ENCODE peak calls at places on chromosomes 6 and 20, in five cellular contexts. One of them, this sample, is unnamed.
A peak's percentile ranks its signal among the peaks of the same experiment; 100 is the strongest.

GRCh38 chr6:53070808-53071207 is 5.6 kb downstream of the FBXO9 start:
- DNase-seq in Calu3: no peak
- DNase-seq in AG04449: no peak
- DNase-seq in astrocyte of the hippocampus: no peak
- DNase-seq in NCI-H1105: no peak
- DNase-seq in this sample: no peak

GRCh38 chr20:59827138-59828056 is 106.0 kb downstream of the SYCP2 start:
- DNase-seq in Calu3: no peak
- DNase-seq in AG04449: no peak
- DNase-seq in astrocyte of the hippocampus: no peak
- DNase-seq in NCI-H1105: no peak
- DNase-seq in this sample: no peak

GRCh38 chr6:34098045-34098936 is 47.6 kb downstream of the GRM4 start:
- DNase-seq in Calu3: no peak
- DNase-seq in AG04449: no peak
- DNase-seq in astrocyte of the hippocampus: no peak
- DNase-seq in NCI-H1105: no peak
- DNase-seq in this sample: no peak

GRCh38 chr6:33627876-33628275 is 6.8 kb downstream of the ITPR3 start:
- DNase-seq in Calu3: no peak
- DNase-seq in AG04449: no peak
- DNase-seq in astrocyte of the hippocampus: no peak
- DNase-seq in NCI-H1105: no peak
- DNase-seq in this sample: no peak

GRCh38 chr6:127436578-127437110 is 22.5 kb downstream of the KIAA0408 start:
- DNase-seq in Calu3: no peak
- DNase-seq in AG04449: no peak
- DNase-seq in astrocyte of the hippocampus: peak; percentile 6
- DNase-seq in NCI-H1105: no peak
- DNase-seq in this sample: no peak

GRCh38 chr6:3239110-3239830 is 11.8 kb upstream of the TUBB2B start:
- DNase-seq in Calu3: no peak
- DNase-seq in AG04449: no peak
- DNase-seq in astrocyte of the hippocampus: no peak
- DNase-seq in NCI-H1105: no peak
- DNase-seq in this sample: no peak

GRCh38 chr20:54914995-54915394 is 439.6 kb downstream of the DOK5 start:
- DNase-seq in Calu3: no peak
- DNase-seq in AG04449: no peak
- DNase-seq in astrocyte of the hippocampus: no peak
- DNase-seq in NCI-H1105: no peak
- DNase-seq in this sample: no peak

GRCh38 chr6:73898599-73898998 is 202.6 kb downstream of the CD109 start:
- DNase-seq in Calu3: no peak
- DNase-seq in AG04449: no peak
- DNase-seq in astrocyte of the hippocampus: no peak
- DNase-seq in NCI-H1105: no peak
- DNase-seq in this sample: no peak

GRCh38 chr6:143976834-143977354 is 31.2 kb downstream of the PLAGL1 start:
- DNase-seq in Calu3: no peak
- DNase-seq in AG04449: no peak
- DNase-seq in astrocyte of the hippocampus: no peak
- DNase-seq in NCI-H1105: no peak
- DNase-seq in this sample: no peak

GRCh38 chr20:44319880-44320422 is 8.9 kb upstream of the FITM2 start:
- DNase-seq in Calu3: no peak
- DNase-seq in AG04449: no peak
- DNase-seq in astrocyte of the hippocampus: no peak
- DNase-seq in NCI-H1105: no peak
- DNase-seq in this sample: no peak

GRCh38 chr6:73134588-73134987 is 90.7 kb downstream of the KHDC1L start:
- DNase-seq in Calu3: peak; percentile 7
- DNase-seq in AG04449: no peak
- DNase-seq in astrocyte of the hippocampus: peak; percentile 6
- DNase-seq in NCI-H1105: no peak
- DNase-seq in this sample: no peak

GRCh38 chr6:103534107-103534506 is 1325.6 kb downstream of the HACE1 start:
- DNase-seq in Calu3: no peak
- DNase-seq in AG04449: no peak
- DNase-seq in astrocyte of the hippocampus: no peak
- DNase-seq in NCI-H1105: no peak
- DNase-seq in this sample: no peak

GRCh38 chr6:42402184-42402583 is 49.5 kb downstream of the TRERF1 start:
- DNase-seq in Calu3: no peak
- DNase-seq in AG04449: no peak
- DNase-seq in astrocyte of the hippocampus: peak; percentile 24
- DNase-seq in NCI-H1105: no peak
- DNase-seq in this sample: no peak

GRCh38 chr6:109091314-109092009 is 3.2 kb downstream of the SESN1 start:
- DNase-seq in Calu3: no peak
- DNase-seq in AG04449: no peak
- DNase-seq in astrocyte of the hippocampus: no peak
- DNase-seq in NCI-H1105: no peak
- DNase-seq in this sample: no peak

GRCh38 chr6:96436398-96436797 is 85.2 kb upstream of the UFL1 start:
- DNase-seq in Calu3: no peak
- DNase-seq in AG04449: no peak
- DNase-seq in astrocyte of the hippocampus: no peak
- DNase-seq in NCI-H1105: no peak
- DNase-seq in this sample: no peak

GRCh38 chr6:170445984-170446383 is 107.1 kb downstream of the PSMB1 start:
- DNase-seq in Calu3: no peak
- DNase-seq in AG04449: no peak
- DNase-seq in astrocyte of the hippocampus: no peak
- DNase-seq in NCI-H1105: no peak
- DNase-seq in this sample: no peak

GRCh38 chr6:130075879-130076278 is 57.5 kb downstream of the L3MBTL3 start:
- DNase-seq in Calu3: no peak
- DNase-seq in AG04449: no peak
- DNase-seq in astrocyte of the hippocampus: no peak
- DNase-seq in NCI-H1105: no peak
- DNase-seq in this sample: no peak

GRCh38 chr6:44652551-44652950 is 265.0 kb downstream of the CDC5L start:
- DNase-seq in Calu3: no peak
- DNase-seq in AG04449: no peak
- DNase-seq in astrocyte of the hippocampus: no peak
- DNase-seq in NCI-H1105: no peak
- DNase-seq in this sample: no peak

GRCh38 chr20:45052698-45053440 is 48.1 kb downstream of the KCNS1 start:
- DNase-seq in Calu3: no peak
- DNase-seq in AG04449: peak; percentile 57
- DNase-seq in astrocyte of the hippocampus: peak; percentile 89
- DNase-seq in NCI-H1105: no peak
- DNase-seq in this sample: peak; percentile 75

GRCh38 chr6:44237813-44238433 is 9.0 kb upstream of the HSP90AB1 start:
- DNase-seq in Calu3: peak; percentile 95
- DNase-seq in AG04449: no peak
- DNase-seq in astrocyte of the hippocampus: peak; percentile 90
- DNase-seq in NCI-H1105: peak; percentile 56
- DNase-seq in this sample: no peak

GRCh38 chr6:159217595-159218275 is 48.5 kb downstream of the FNDC1 start:
- DNase-seq in Calu3: peak; percentile 33
- DNase-seq in AG04449: no peak
- DNase-seq in astrocyte of the hippocampus: peak; percentile 74
- DNase-seq in NCI-H1105: peak; percentile 32
- DNase-seq in this sample: peak; percentile 17

GRCh38 chr6:53691667-53692133 is 26.1 kb upstream of the KLHL31 start:
- DNase-seq in Calu3: no peak
- DNase-seq in AG04449: no peak
- DNase-seq in astrocyte of the hippocampus: no peak
- DNase-seq in NCI-H1105: peak; percentile 32
- DNase-seq in this sample: no peak

GRCh38 chr6:110041149-110041548 is 63.0 kb downstream of the GPR6 start:
- DNase-seq in Calu3: no peak
- DNase-seq in AG04449: no peak
- DNase-seq in astrocyte of the hippocampus: no peak
- DNase-seq in NCI-H1105: no peak
- DNase-seq in this sample: no peak

GRCh38 chr20:45366631-45367030 is 3.7 kb downstream of the SYS1 start:
- DNase-seq in Calu3: no peak
- DNase-seq in AG04449: no peak
- DNase-seq in astrocyte of the hippocampus: no peak
- DNase-seq in NCI-H1105: no peak
- DNase-seq in this sample: no peak

GRCh38 chr6:4972438-4972837 is 31.4 kb downstream of the RPP40 start:
- DNase-seq in Calu3: no peak
- DNase-seq in AG04449: no peak
- DNase-seq in astrocyte of the hippocampus: no peak
- DNase-seq in NCI-H1105: no peak
- DNase-seq in this sample: no peak

GRCh38 chr6:17965397-17965796 is 22.0 kb downstream of the KIF13A start:
- DNase-seq in Calu3: no peak
- DNase-seq in AG04449: no peak
- DNase-seq in astrocyte of the hippocampus: no peak
- DNase-seq in NCI-H1105: no peak
- DNase-seq in this sample: peak; percentile 77

GRCh38 chr6:79277109-79277508 is 42.6 kb upstream of the HMGN3 start:
- DNase-seq in Calu3: no peak
- DNase-seq in AG04449: no peak
- DNase-seq in astrocyte of the hippocampus: peak; percentile 76
- DNase-seq in NCI-H1105: no peak
- DNase-seq in this sample: peak; percentile 86

GRCh38 chr20:20743511-20744169 is 31.2 kb upstream of the RALGAPA2 start:
- DNase-seq in Calu3: no peak
- DNase-seq in AG04449: no peak
- DNase-seq in astrocyte of the hippocampus: peak; percentile 75
- DNase-seq in NCI-H1105: peak; percentile 68
- DNase-seq in this sample: peak; percentile 75

GRCh38 chr20:57450931-57451330 is 59.7 kb downstream of the RBM38 start:
- DNase-seq in Calu3: no peak
- DNase-seq in AG04449: no peak
- DNase-seq in astrocyte of the hippocampus: no peak
- DNase-seq in NCI-H1105: no peak
- DNase-seq in this sample: no peak

GRCh38 chr20:1440024-1440423 is 26.6 kb downstream of the NSFL1C start:
- DNase-seq in Calu3: peak; percentile 40
- DNase-seq in AG04449: no peak
- DNase-seq in astrocyte of the hippocampus: no peak
- DNase-seq in NCI-H1105: no peak
- DNase-seq in this sample: peak; percentile 30

GRCh38 chr20:51667002-51667408 is 101.2 kb downstream of the ATP9A start:
- DNase-seq in Calu3: no peak
- DNase-seq in AG04449: no peak
- DNase-seq in astrocyte of the hippocampus: no peak
- DNase-seq in NCI-H1105: no peak
- DNase-seq in this sample: no peak

GRCh38 chr20:35181731-35182130 is 9.9 kb downstream of the PROCR start:
- DNase-seq in Calu3: no peak
- DNase-seq in AG04449: no peak
- DNase-seq in astrocyte of the hippocampus: peak; percentile 79
- DNase-seq in NCI-H1105: no peak
- DNase-seq in this sample: no peak

This sample was measured in renal cortical epithelial cell.